ENCODE peak calls at places on chromosome 6, in four cellular contexts. O is body of pancreas, Z is HFFc6, H is RWPE1. M is an unnamed sample.

GRCh38 chr6:34182751-34183531 is 37.1 kb upstream of the GRM4 start:
- DNase-seq in Z (no peak), H (no peak), O (peak), M (peak)

GRCh38 chr6:9398794-9399373 is 963.5 kb upstream of the SLC35B3 start:
- DNase-seq in O (no peak), H (no peak), Z (no peak), M (no peak)

GRCh38 chr6:7673063-7673536 is 52.8 kb upstream of the BMP6 start:
- DNase-seq in H (peak), O (peak), Z (no peak), M (peak)

GRCh38 chr6:105814745-105815536 is 271.2 kb upstream of the PRDM1 start:
- DNase-seq in O (no peak), Z (no peak), H (no peak), M (no peak)

GRCh38 chr6:4904461-4904860 is 99.4 kb downstream of the RPP40 start:
- DNase-seq in H (no peak), Z (no peak), O (no peak), M (no peak)

GRCh38 chr6:52388790-52389189 is 26.8 kb downstream of the PAQR8 start:
- DNase-seq in Z (no peak), H (no peak), O (no peak), M (no peak)

GRCh38 chr6:31878761-31879542 is at the start of gene SLC44A4:
- DNase-seq in H (no peak), O (no peak), Z (no peak), M (no peak)

GRCh38 chr6:165729307-165729936 is 66.4 kb upstream of the PDE10A start:
- DNase-seq in Z (no peak), O (peak), H (peak), M (peak)

GRCh38 chr6:83615025-83615999 is 93.6 kb downstream of the SNAP91 start:
- DNase-seq in O (peak), Z (no peak), H (peak), M (peak)

GRCh38 chr6:1336246-1336843 is 24.4 kb downstream of the FOXQ1 start:
- DNase-seq in H (peak), Z (no peak), O (peak), M (peak)

DNA sequence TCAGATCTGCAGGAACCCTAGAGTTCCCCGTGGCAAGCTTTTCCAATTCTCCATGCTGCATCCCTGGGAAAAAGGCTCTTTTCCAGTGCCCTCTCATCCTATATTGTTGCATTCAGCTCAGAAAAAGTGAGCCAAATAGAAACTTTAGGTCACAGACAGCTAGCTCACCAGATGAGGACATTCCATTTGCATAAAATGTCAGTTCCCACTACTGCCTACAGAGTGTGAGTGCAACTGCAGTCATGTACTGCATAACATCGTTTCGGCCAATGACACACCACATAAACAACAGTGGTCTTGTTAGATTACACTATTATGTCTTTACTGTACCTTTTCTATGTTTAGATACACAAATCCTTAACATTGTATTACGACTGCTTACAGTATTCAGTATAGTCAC is 8.6 kb downstream of the HS3ST5 start:
- DNase-seq in O (no peak), Z (no peak), H (no peak), M (no peak)
- TF ChIP-seq CTCF in O (no peak), Z (no peak), H (no peak), M (no peak)

GRCh38 chr6:136927313-136927712 is 5.2 kb downstream of the SLC35D3 start:
- DNase-seq in Z (peak), O (peak), H (peak), M (peak)
- TF ChIP-seq CTCF in Z (peak), O (peak), H (no peak), M (peak)

GRCh38 chr6:26017567-26017966 is 55.0 kb downstream of the TRIM38 start:
- DNase-seq in H (peak), O (peak), Z (peak), M (peak)
- TF ChIP-seq CTCF in H (peak), O (no peak), Z (peak), M (no peak)

DNA sequence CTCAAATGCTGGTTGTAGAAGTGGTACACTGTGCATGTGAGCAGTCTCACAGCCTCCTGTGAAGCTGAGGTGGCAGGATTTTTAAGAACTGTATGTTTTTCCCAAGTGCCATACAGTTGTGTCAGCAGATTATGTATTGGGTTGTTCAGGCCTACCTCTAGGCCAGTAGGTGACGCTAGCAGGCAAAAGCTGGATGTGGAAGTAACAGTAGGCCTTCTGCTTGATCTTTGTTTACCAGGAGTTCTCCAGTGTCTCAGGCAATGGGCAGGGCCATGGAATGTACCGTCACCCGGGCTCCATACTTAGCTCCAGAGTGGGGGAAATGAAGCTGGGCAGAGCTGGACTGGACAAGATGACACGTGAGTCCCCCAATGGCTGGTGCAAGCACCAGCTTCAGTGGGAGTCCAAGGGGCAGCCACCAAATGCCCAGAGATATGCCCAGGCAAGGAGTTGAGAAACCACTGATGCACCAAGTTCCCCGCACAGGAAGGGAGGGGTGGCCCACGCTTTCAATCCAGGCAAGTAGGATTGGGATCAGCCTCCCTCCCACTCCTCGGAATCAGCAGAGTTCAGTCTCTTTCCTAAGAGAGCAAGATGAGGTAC is 289.7 kb downstream of the HTR1B start:
- DNase-seq in H (no peak), O (no peak), Z (peak), M (peak)
- TF ChIP-seq CTCF in H (no peak), O (no peak), Z (peak), M (no peak)

M was measured in NB4.